ENCODE peak calls at places on chromosomes 3 and 15, in ten cellular contexts. A, K, W, H, Q, O, V, M, E and B are unnamed samples.

GRCh38 chr15:86213888-86214287 is 134.2 kb downstream of the AGBL1 start:
- DNase-seq in E (no peak), V (no peak), O (no peak), H (no peak), Q (no peak), W (no peak), M (no peak), A (no peak), K (no peak), B (no peak)

GRCh38 chr3:172591876-172592771 is 68.9 kb upstream of the TNFSF10 start:
- DNase-seq in W (no peak), M (no peak), A (peak; percentile 48), O (peak; percentile 96), Q (no peak), H (peak; percentile 25), E (no peak), V (no peak), K (no peak), B (no peak)

GRCh38 chr15:52783191-52783829 is 6.8 kb downstream of the ONECUT1 start:
- DNase-seq in K (peak; percentile 32), M (no peak), E (no peak), H (no peak), Q (no peak), O (no peak), A (no peak), W (no peak), V (no peak), B (no peak)

GRCh38 chr3:136120373-136121348 is 75.5 kb downstream of the MSL2 start:
- DNase-seq in A (no peak), W (no peak), K (no peak), E (no peak), H (peak; percentile 20), Q (no peak), V (no peak), M (peak; percentile 22), O (no peak), B (no peak)

GRCh38 chr3:196076721-196077120 is 5.2 kb downstream of the TFRC start:
- DNase-seq in V (no peak), A (no peak), K (no peak), E (no peak), H (no peak), M (no peak), W (no peak), O (no peak), Q (no peak), B (no peak)

GRCh38 chr15:38702178-38702912 is 137.7 kb upstream of the RASGRP1 start:
- DNase-seq in A (no peak), H (no peak), Q (no peak), K (no peak), O (no peak), W (no peak), V (no peak), M (no peak), E (no peak), B (no peak)

GRCh38 chr3:40645883-40646282 is 121.1 kb downstream of the ZNF621 start:
- DNase-seq in A (no peak), V (no peak), O (no peak), M (no peak), W (peak; percentile 72), K (no peak), E (no peak), Q (no peak), H (no peak), B (no peak)

GRCh38 chr3:8280161-8280560 is 221.5 kb upstream of the LMCD1 start:
- DNase-seq in M (no peak), K (no peak), V (no peak), H (no peak), W (no peak), E (no peak), O (no peak), Q (no peak), A (no peak), B (no peak)

GRCh38 chr3:2661078-2661477 is 449.1 kb downstream of the IL5RA start:
- DNase-seq in H (peak; percentile 79), M (no peak), Q (no peak), O (no peak), E (no peak), K (no peak), V (no peak), W (no peak), A (no peak), B (no peak)

GRCh38 chr3:127670229-127670559 is 2.6 kb upstream of the ABTB1 start:
- DNase-seq in A (no peak), E (no peak), W (no peak), M (no peak), H (no peak), V (no peak), K (no peak), Q (no peak), O (no peak), B (no peak)

GRCh38 chr3:45473841-45474240 is 85.5 kb downstream of the LARS2 start:
- DNase-seq in O (no peak), K (no peak), A (no peak), V (no peak), W (no peak), Q (no peak), E (no peak), H (peak; percentile 75), M (peak; percentile 45), B (no peak)

GRCh38 chr3:56257826-56258225 is 210.4 kb downstream of the ERC2 start:
- DNase-seq in K (no peak), Q (no peak), O (no peak), H (no peak), E (no peak), W (no peak), V (no peak), A (no peak), M (no peak), B (no peak)

GRCh38 chr3:112293368-112294321 is at the start of gene SLC9C1:
- DNase-seq in Q (no peak), M (peak; percentile 53), H (peak; percentile 77), K (peak; percentile 72), V (peak; percentile 88), E (no peak), O (peak; percentile 57), W (peak; percentile 56), A (no peak), B (peak; percentile 14)

GRCh38 chr3:197239857-197240256 is 58.6 kb downstream of the DLG1 start:
- DNase-seq in V (no peak), A (no peak), H (no peak), E (no peak), W (no peak), Q (no peak), O (no peak), K (peak; percentile 61), M (no peak), B (no peak)

GRCh38 chr3:195756935-195757302 is 36.1 kb downstream of the MUC20 start:
- DNase-seq in W (no peak), K (no peak), E (peak; percentile 1), M (no peak), O (no peak), H (no peak), A (no peak), Q (no peak), V (no peak), B (no peak)

GRCh38 chr15:45855907-45856579 is 221.2 kb downstream of the SQOR start:
- DNase-seq in K (no peak), V (no peak), W (no peak), M (peak; percentile 27), A (no peak), Q (no peak), O (no peak), H (no peak), E (no peak), B (no peak)

GRCh38 chr3:135040321-135041110 is 245.5 kb downstream of the EPHB1 start:
- DNase-seq in K (no peak), O (no peak), A (no peak), E (no peak), M (no peak), H (no peak), Q (no peak), V (no peak), W (no peak), B (no peak)

GRCh38 chr3:193342551-193342950 is 36.0 kb downstream of the ATP13A5 start:
- DNase-seq in Q (no peak), H (no peak), E (no peak), W (no peak), O (no peak), K (no peak), V (no peak), M (no peak), A (no peak), B (no peak)

GRCh38 chr3:79467721-79468120 is 300.1 kb downstream of the ROBO1 start:
- DNase-seq in O (no peak), K (peak; percentile 27), A (no peak), V (no peak), Q (no peak), W (no peak), H (no peak), E (no peak), M (no peak), B (no peak)

GRCh38 chr3:141039573-141039972 is 11.6 kb upstream of the SPSB4 start:
- DNase-seq in E (no peak), H (no peak), W (no peak), K (no peak), M (no peak), Q (no peak), V (no peak), A (no peak), O (no peak), B (no peak)

GRCh38 chr15:39270976-39271375 is 309.9 kb upstream of the THBS1 start:
- DNase-seq in O (no peak), H (peak; percentile 95), M (peak; percentile 95), A (no peak), V (no peak), Q (no peak), W (no peak), E (no peak), K (peak; percentile 31), B (no peak)

GRCh38 chr3:10339376-10339955 is 18.6 kb upstream of the SEC13 start:
- DNase-seq in V (no peak), E (no peak), W (no peak), A (no peak), O (no peak), H (no peak), Q (no peak), K (no peak), M (peak; percentile 10), B (no peak)

GRCh38 chr3:131900891-131901290 is 133.9 kb downstream of the CPNE4 start:
- DNase-seq in Q (no peak), H (no peak), W (no peak), A (no peak), V (no peak), K (no peak), O (no peak), M (no peak), E (no peak), B (no peak)

GRCh38 chr15:56778761-56779160 is 45.5 kb upstream of the ZNF280D start:
- DNase-seq in K (no peak), H (no peak), E (no peak), V (no peak), Q (no peak), A (no peak), M (no peak), W (no peak), O (no peak), B (no peak)

GRCh38 chr15:22969512-22969911 is 10.7 kb downstream of the CYFIP1 start:
- DNase-seq in W (no peak), H (no peak), E (no peak), M (no peak), O (no peak), A (no peak), V (no peak), Q (no peak), K (no peak), B (no peak)

GRCh38 chr3:126538316-126538715 is 14.4 kb downstream of the CHST13 start:
- DNase-seq in E (no peak), M (no peak), A (no peak), V (no peak), K (no peak), W (peak; percentile 53), Q (no peak), O (no peak), H (no peak), B (no peak)

GRCh38 chr15:60972301-60972700 is 256.8 kb downstream of the RORA start:
- DNase-seq in M (peak; percentile 92), O (no peak), V (no peak), Q (no peak), A (no peak), W (no peak), K (no peak), E (no peak), H (peak; percentile 46), B (no peak)

GRCh38 chr3:171494457-171495109 is 34.4 kb upstream of the TNIK start:
- DNase-seq in Q (no peak), H (peak; percentile 39), W (no peak), A (no peak), M (no peak), O (no peak), E (no peak), V (no peak), K (no peak), B (no peak)